ENCODE peak calls at places on chromosomes 4 and X, in ten cellular contexts. S is lower lobe of right lung, A is heart right ventricle, L is neuronal stem cell, I is tibial nerve, H is mucosa of descending colon, M is psoas muscle, Q is heart left ventricle, J is thyroid gland, V is HCT116. O is an unnamed sample. For H3K9me3 and H3K4me1, the result is how much of the 10 kb centered on the place peaks cover.

GRCh38 chrX:23610491-23610890 is 56.8 kb upstream of the PRDX4 start:
- DNase-seq in A (no peak), L (no peak), V (no peak), I (no peak), Q (no peak), M (no peak), H (no peak), J (no peak), S (no peak), O (no peak)

GRCh38 chrX:154735695-154736393 is 15.0 kb downstream of the GAB3 start:
- DNase-seq in H (no peak), Q (peak), V (no peak), A (peak), L (no peak), I (peak), M (peak), S (peak), J (peak), O (no peak)

GRCh38 chr4:91089194-91089593 is 962.0 kb downstream of the CCSER1 start:
- DNase-seq in A (no peak), L (no peak), V (no peak), J (no peak), I (no peak), M (no peak), Q (no peak), S (no peak), H (no peak), O (no peak)

GRCh38 chr4:184536070-184536880 is 61.9 kb upstream of the IRF2 start:
- DNase-seq in I (no peak), J (no peak), M (no peak), H (peak), Q (no peak), S (no peak), V (no peak), A (no peak), L (no peak), O (no peak)

GRCh38 chrX:44947995-44948394 is 75.0 kb downstream of the KDM6A start:
- DNase-seq in L (no peak), M (no peak), J (peak), H (no peak), I (no peak), A (no peak), Q (no peak), S (no peak), V (no peak), O (no peak)

GRCh38 chr4:130336585-130337217 is 1240.7 kb downstream of the C4orf33 start:
- DNase-seq in A (no peak), I (no peak), L (no peak), V (peak), S (no peak), H (peak), Q (no peak), M (no peak), J (no peak), O (no peak)

GRCh38 chr4:2702361-2702760 is 53.8 kb downstream of the TNIP2 start:
- DNase-seq in A (no peak), J (no peak), Q (no peak), I (no peak), S (no peak), H (no peak), V (no peak), M (no peak), L (no peak), O (no peak)

GRCh38 chr4:83535520-83535944 is 376 bp upstream of the GPAT3 start:
- DNase-seq in M (peak), A (peak), L (peak), S (peak), I (peak), Q (peak), J (peak), H (peak), V (peak), O (no peak)

GRCh38 chr4:171390626-171391025 is 422.6 kb upstream of the GALNTL6 start:
- DNase-seq in L (no peak), H (no peak), A (no peak), M (no peak), J (no peak), V (no peak), I (no peak), S (no peak), Q (no peak), O (no peak)

GRCh38 chr4:1247811-1248261 is 1.1 kb downstream of the CTBP1 start:
- DNase-seq in S (no peak), J (no peak), M (no peak), H (no peak), Q (no peak), A (no peak), I (no peak), L (peak), V (no peak), O (no peak)

GRCh38 chrX:108186811-108187210 is 95.2 kb downstream of the ATG4A start:
- DNase-seq in I (no peak), S (no peak), M (no peak), V (peak), Q (no peak), A (no peak), L (no peak), H (no peak), J (no peak), O (no peak)

GRCh38 chr4:187814737-187815465 is 180.7 kb upstream of the ZFP42 start:
- DNase-seq in H (peak), V (no peak), M (no peak), Q (no peak), S (no peak), A (no peak), I (no peak), L (no peak), J (peak), O (no peak)
- H3K4me3 ChIP-seq in H (no peak), V (no peak), M (peak), Q (no peak), S (peak), A (peak), I (peak), L (no peak), J (no peak), O (no peak)

GRCh38 chrX:2224141-2224540 is 276.6 kb downstream of the DHRSX start:
- DNase-seq in H (no peak), J (no peak), V (no peak), M (no peak), A (no peak), I (no peak), S (no peak), Q (no peak), L (no peak), O (no peak)
- H3K9me3 ChIP-seq in H (under half), J (under half), V (under half), M (under half), A (under half), I (under half), S (under half), Q (under half), L (under half), O (under half)

DNA sequence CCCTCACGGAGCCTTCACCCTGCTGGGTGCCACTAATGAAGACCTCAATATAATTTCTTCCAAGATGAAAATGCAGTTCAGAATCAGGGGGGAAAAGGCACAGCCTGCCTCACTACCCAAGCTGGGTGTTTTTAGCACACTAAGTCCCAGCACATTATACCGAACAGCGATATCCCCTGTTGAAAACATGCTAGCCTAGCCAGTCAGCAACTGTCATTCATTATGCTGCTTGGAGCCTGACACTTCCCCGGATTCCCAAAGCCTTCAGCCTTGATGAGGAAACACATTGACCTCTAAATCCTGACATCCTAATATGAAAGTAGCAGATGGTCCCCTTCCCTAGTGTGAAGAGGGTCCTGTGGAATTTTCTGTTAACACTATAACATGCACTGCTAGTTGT is 55.9 kb downstream of the SLC7A11 start:
- DNase-seq in H (no peak), Q (no peak), J (no peak), L (no peak), I (no peak), A (no peak), V (no peak), M (no peak), S (no peak), O (no peak)
- H3K4me1 ChIP-seq in H (under half), Q (under half), J (under half), L (under half), I (under half), A (under half), V (under half), M (under half), S (under half), O (under half)

GRCh38 chr4:68367835-68368234 is 17.9 kb upstream of the YTHDC1 start:
- DNase-seq in L (no peak), M (no peak), V (no peak), A (no peak), I (no peak), Q (no peak), J (no peak), H (no peak), S (no peak), O (no peak)

GRCh38 chr4:68372588-68372987 is 22.7 kb upstream of the YTHDC1 start:
- DNase-seq in M (no peak), Q (no peak), V (no peak), I (no peak), L (no peak), H (no peak), S (no peak), J (no peak), A (no peak), O (no peak)

GRCh38 chr4:68368566-68369473 is 18.9 kb upstream of the YTHDC1 start:
- DNase-seq in I (no peak), H (no peak), M (no peak), S (no peak), Q (no peak), V (no peak), A (no peak), J (no peak), L (no peak), O (no peak)

GRCh38 chr4:68366600-68366999 is 16.7 kb upstream of the YTHDC1 start:
- DNase-seq in Q (no peak), V (no peak), I (no peak), M (no peak), L (no peak), A (no peak), S (no peak), J (no peak), H (no peak), O (no peak)

DNA sequence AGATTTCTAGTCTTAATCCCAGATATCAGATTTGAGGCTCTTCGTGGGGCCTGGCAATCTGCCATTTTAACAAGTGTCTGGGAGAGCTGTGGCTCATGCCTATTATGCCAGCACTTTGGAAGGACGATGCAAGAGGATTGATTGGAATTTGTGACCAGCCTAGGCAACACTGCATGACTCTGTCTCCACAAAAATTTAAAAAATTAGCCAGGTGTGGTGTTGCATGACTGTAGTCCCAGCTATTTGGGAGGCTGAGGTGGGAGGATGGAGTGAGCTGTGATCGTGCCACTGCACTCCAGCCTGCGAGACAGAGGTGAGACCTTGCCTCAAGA is 19.6 kb upstream of the YTHDC1 start:
- DNase-seq in M (no peak), H (no peak), J (no peak), V (peak), A (no peak), I (no peak), Q (no peak), L (no peak), S (no peak), O (no peak)
- H3K4me3 ChIP-seq in M (no peak), H (no peak), J (no peak), V (no peak), A (no peak), I (no peak), Q (no peak), L (no peak), S (no peak), O (no peak)

GRCh38 chr4:45716093-45716492 is 407.8 kb downstream of the GABRG1 start:
- DNase-seq in A (no peak), S (no peak), I (no peak), L (no peak), V (no peak), Q (no peak), M (no peak), J (no peak), H (no peak), O (no peak)
- H3K9me3 ChIP-seq in A (under half), S (under half), I (under half), L (under half), V (under half), Q (under half), M (under half), J (under half), H (under half), O (under half)

GRCh38 chr4:67704843-67705242 is 3.9 kb upstream of the UBA6 start:
- DNase-seq in I (no peak), J (no peak), L (no peak), A (no peak), M (no peak), H (no peak), Q (no peak), V (no peak), S (no peak), O (no peak)

GRCh38 chr4:67700119-67700873 is 659 bp downstream of the UBA6 start:
- DNase-seq in S (no peak), M (no peak), Q (no peak), V (no peak), I (no peak), L (no peak), H (peak), A (no peak), J (no peak), O (no peak)

GRCh38 chr4:67699603-67700002 is 1.4 kb downstream of the UBA6 start:
- DNase-seq in A (no peak), J (no peak), S (no peak), V (no peak), I (no peak), L (no peak), H (no peak), Q (no peak), M (no peak), O (no peak)

GRCh38 chr4:67700874-67701850 is at the start of gene UBA6:
- DNase-seq in L (peak), Q (peak), V (peak), A (peak), H (peak), M (peak), S (peak), I (peak), J (peak), O (peak)

DNA sequence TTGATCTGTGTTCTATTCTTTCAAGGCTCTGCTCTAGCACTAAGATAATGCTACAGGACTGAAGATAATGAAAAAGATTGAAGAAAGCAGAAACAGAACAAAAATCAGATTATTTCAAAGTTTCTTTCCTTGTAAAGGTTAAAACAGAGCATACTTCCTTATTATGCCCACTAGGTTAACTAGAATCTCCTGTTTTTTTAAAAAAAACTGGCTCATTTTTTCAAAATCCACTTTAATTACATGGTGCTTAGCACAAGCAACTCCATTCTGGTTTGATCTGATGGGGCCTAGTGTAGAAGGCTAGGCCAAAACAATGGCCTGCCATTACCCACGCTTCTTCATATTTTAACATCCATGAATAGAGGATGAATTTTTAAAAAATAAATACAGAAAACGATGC is 1.2 kb upstream of the UBA6 start:
- DNase-seq in V (no peak), Q (no peak), J (no peak), H (no peak), A (no peak), S (no peak), L (no peak), I (no peak), M (no peak), O (no peak)
- H3K4me1 ChIP-seq in V (under half), Q (under half), J (under half), H (under half), A (under half), S (under half), L (under half), I (under half), M (under half), O (under half)

GRCh38 chr4:26459756-26460530 is 30.3 kb downstream of the CCKAR start:
- DNase-seq in H (no peak), V (no peak), L (no peak), M (no peak), I (no peak), S (no peak), J (no peak), A (no peak), Q (no peak), O (no peak)
- H3K4me3 ChIP-seq in H (no peak), V (no peak), L (no peak), M (no peak), I (no peak), S (no peak), J (no peak), A (no peak), Q (no peak), O (no peak)

DNA sequence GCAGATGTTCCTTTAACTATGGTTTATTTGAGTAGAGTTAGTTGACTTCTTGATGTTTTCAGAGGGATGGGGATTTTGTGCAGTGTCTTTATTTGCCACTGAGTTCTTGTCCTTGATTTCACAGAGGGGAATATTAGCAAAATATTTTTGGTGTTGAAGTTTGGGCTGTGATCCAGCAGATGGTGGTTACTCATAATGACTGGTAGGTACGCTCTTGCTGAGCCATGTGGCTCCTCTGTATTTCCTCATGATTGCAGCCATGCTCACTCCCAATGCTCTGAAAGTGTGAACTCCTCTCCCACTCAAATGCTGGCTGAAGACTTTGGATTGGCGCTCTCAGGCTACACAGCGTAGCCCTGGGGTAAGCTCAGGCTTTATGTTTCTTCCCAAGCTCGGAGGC is 77.7 kb downstream of the KLF8 start:
- DNase-seq in M (no peak), L (no peak), I (no peak), S (no peak), Q (no peak), V (no peak), A (no peak), H (no peak), J (no peak), O (no peak)
- H3K9me3 ChIP-seq in M (under half), L (under half), I (under half), S (under half), Q (under half), V (under half), A (under half), H (under half), J (under half), O (under half)

DNA sequence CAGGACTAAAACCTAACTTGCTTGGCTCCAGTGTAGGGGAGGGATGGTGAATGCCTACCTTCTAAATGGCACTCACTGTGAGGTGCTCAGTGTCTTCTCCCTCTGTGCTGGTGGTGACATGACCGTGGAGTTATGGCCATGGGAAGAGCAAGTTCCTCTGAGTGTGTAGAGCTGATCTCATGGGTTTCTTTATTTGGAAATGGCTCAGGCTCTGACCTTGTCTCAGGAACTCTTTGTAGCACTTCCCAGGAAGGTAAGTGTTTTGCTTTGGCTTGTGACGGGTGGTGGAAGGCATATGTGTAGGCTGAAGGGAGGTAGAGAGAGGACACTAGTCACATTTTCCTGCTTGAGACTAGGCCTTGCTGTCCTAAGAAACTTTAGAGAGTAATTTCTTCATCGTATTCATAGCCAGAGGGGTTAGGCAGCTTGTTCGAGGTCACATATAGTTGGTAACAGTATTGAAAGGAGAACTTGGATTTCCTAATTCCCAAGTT is 6.5 kb downstream of the MSN start:
- DNase-seq in I (no peak), H (no peak), J (no peak), V (no peak), M (no peak), S (no peak), A (no peak), L (no peak), Q (no peak), O (no peak)
- H3K4me1 ChIP-seq in I (under half), H (under half), J (half or more), V (half or more), M (under half), S (half or more), A (half or more), L (under half), Q (half or more), O (under half)

GRCh38 chr4:106695846-106696245 is 327.3 kb upstream of the GIMD1 start:
- DNase-seq in Q (no peak), M (no peak), V (no peak), L (no peak), I (no peak), S (no peak), J (no peak), H (no peak), A (no peak), O (no peak)
- H3K4me3 ChIP-seq in Q (no peak), M (no peak), V (no peak), L (no peak), I (no peak), S (no peak), J (no peak), H (no peak), A (no peak), O (no peak)